ENCODE peak calls at places on chromosome 15, in seven cellular contexts. Y, N, W, B, T, P and K are unnamed samples. For H3K4me1 and H3K27me3, the result is how much of the 10 kb centered on the place peaks cover.

GRCh38 chr15:43134157-43134637 is 811 bp downstream of the TMEM62 start:
- DNase-seq in P (no peak), T (no peak), Y (no peak), W (no peak), B (no peak), N (no peak), K (no peak)

GRCh38 chr15:87764461-87765236 is 491.9 kb downstream of the NTRK3 start:
- DNase-seq in B (no peak), P (no peak), T (no peak), Y (peak), N (no peak), W (no peak), K (no peak)

GRCh38 chr15:61831505-61831921 is 228.7 kb downstream of the VPS13C start:
- DNase-seq in W (no peak), T (no peak), B (no peak), P (no peak), N (no peak), Y (no peak), K (no peak)

GRCh38 chr15:57227899-57228298 is 148.4 kb upstream of the CGNL1 start:
- DNase-seq in N (no peak), P (no peak), Y (peak), W (no peak), T (no peak), B (no peak), K (no peak)

GRCh38 chr15:71888797-71889196 is 78.4 kb downstream of the NR2E3 start:
- DNase-seq in N (no peak), B (no peak), P (no peak), W (no peak), T (no peak), Y (no peak), K (no peak)

GRCh38 chr15:31084176-31084575 is 17.3 kb downstream of the TRPM1 start:
- DNase-seq in T (no peak), B (no peak), W (no peak), P (no peak), N (no peak), Y (no peak), K (no peak)

GRCh38 chr15:47725924-47726323 is 8.6 kb downstream of the SEMA6D start:
- DNase-seq in T (no peak), B (no peak), P (no peak), N (no peak), Y (no peak), W (no peak), K (peak)

GRCh38 chr15:49712846-49713450 is 92.1 kb downstream of the DTWD1 start:
- DNase-seq in Y (no peak), P (no peak), T (no peak), N (no peak), W (no peak), B (no peak), K (no peak)

GRCh38 chr15:82048809-82049208 is 3.0 kb upstream of the MEX3B start:
- DNase-seq in T (no peak), Y (no peak), P (no peak), B (no peak), N (no peak), W (no peak), K (no peak)

GRCh38 chr15:34241376-34242350 is 16.8 kb downstream of the EMC4 start:
- DNase-seq in Y (peak), W (no peak), N (no peak), T (no peak), B (no peak), P (no peak), K (no peak)

GRCh38 chr15:72141171-72142084 is 23.2 kb downstream of the SENP8 start:
- DNase-seq in W (no peak), N (no peak), T (no peak), P (no peak), B (peak), Y (no peak), K (no peak)

GRCh38 chr15:56934269-56934668 is 15.8 kb downstream of the TCF12 start:
- DNase-seq in W (no peak), B (no peak), P (no peak), T (no peak), Y (peak), N (no peak), K (no peak)

GRCh38 chr15:45441686-45442085 is 63.3 kb upstream of the GATM start:
- DNase-seq in B (no peak), Y (no peak), T (peak), P (no peak), N (no peak), W (peak), K (no peak)

GRCh38 chr15:40440300-40441011 is at the start of gene BAHD1:
- DNase-seq in Y (peak), W (peak), P (peak), T (peak), N (peak), B (peak), K (peak)

GRCh38 chr15:83775738-83776137 is 121.8 kb downstream of the ADAMTSL3 start:
- DNase-seq in P (no peak), Y (no peak), T (no peak), B (no peak), W (no peak), N (no peak), K (no peak)

GRCh38 chr15:48411971-48412591 is 80.9 kb downstream of the DUT start:
- DNase-seq in B (no peak), P (no peak), W (no peak), T (no peak), Y (no peak), N (no peak), K (no peak)

GRCh38 chr15:65414841-65415621 is 7.7 kb downstream of the IGDCC4 start:
- DNase-seq in T (peak), N (no peak), Y (peak), P (no peak), W (no peak), B (no peak), K (no peak)

GRCh38 chr15:48695835-48696573 is 50.5 kb upstream of the FBN1 start:
- DNase-seq in W (no peak), P (no peak), N (no peak), B (no peak), T (no peak), Y (no peak), K (no peak)

GRCh38 chr15:85689729-85690128 is 105.0 kb downstream of the KLHL25 start:
- DNase-seq in P (peak), Y (peak), B (peak), W (no peak), N (no peak), T (peak), K (no peak)

GRCh38 chr15:61415617-61416120 is 186.6 kb upstream of the RORA start:
- DNase-seq in Y (no peak), T (no peak), B (no peak), W (no peak), P (no peak), N (no peak), K (no peak)

GRCh38 chr15:76337739-76338554 is 1.4 kb downstream of the ISL2 start:
- DNase-seq in B (no peak), Y (no peak), T (no peak), W (no peak), N (no peak), P (no peak), K (no peak)

GRCh38 chr15:88878720-88879184 is 16.6 kb downstream of the HAPLN3 start:
- DNase-seq in B (no peak), N (no peak), T (peak), W (no peak), P (peak), Y (peak), K (no peak)

GRCh38 chr15:82548700-82549099 is 8.4 kb upstream of the RPS17 start:
- DNase-seq in T (no peak), Y (peak), P (no peak), W (no peak), N (no peak), B (no peak), K (no peak)

GRCh38 chr15:80615783-80616391 is 79.2 kb upstream of the ABHD17C start:
- DNase-seq in B (peak), P (peak), W (peak), Y (peak), T (peak), N (no peak), K (peak)

GRCh38 chr15:62457100-62457499 is 292.0 kb upstream of the C2CD4B start:
- DNase-seq in P (no peak), Y (no peak), W (no peak), B (no peak), T (no peak), N (no peak), K (no peak)

GRCh38 chr15:101472033-101472432 is 17.5 kb downstream of the PCSK6 start:
- DNase-seq in P (no peak), T (peak), Y (no peak), W (no peak), B (no peak), N (no peak), K (no peak)

GRCh38 chr15:45112592-45113379 is 1.2 kb downstream of the DUOX2 start:
- DNase-seq in W (no peak), B (no peak), Y (no peak), P (no peak), T (no peak), N (peak), K (no peak)

GRCh38 chr15:42549782-42550392 is 1.2 kb downstream of the HAUS2 start:
- DNase-seq in N (no peak), T (no peak), P (no peak), B (no peak), W (no peak), Y (no peak), K (no peak)

GRCh38 chr15:40282144-40282869 is 557 bp downstream of the ANKRD63 start:
- DNase-seq in T (peak), B (peak), W (peak), P (no peak), N (no peak), Y (no peak), K (no peak)

GRCh38 chr15:40353697-40354096 is 2.9 kb downstream of the PHGR1 start:
- DNase-seq in B (no peak), N (no peak), Y (no peak), P (no peak), T (no peak), W (peak), K (peak)

GRCh38 chr15:97748576-97748975 is 211.9 kb upstream of the ARRDC4 start:
- DNase-seq in B (no peak), N (no peak), Y (no peak), W (no peak), P (no peak), T (no peak), K (no peak)

GRCh38 chr15:100873029-100873677 is 6.5 kb upstream of the ALDH1A3 start:
- DNase-seq in Y (peak), N (no peak), B (peak), T (peak), P (peak), W (peak), K (peak)

GRCh38 chr15:94027571-94027970 is 203.8 kb upstream of the MCTP2 start:
- DNase-seq in Y (no peak), N (no peak), P (no peak), W (no peak), B (no peak), T (no peak), K (no peak)

GRCh38 chr15:48537277-48538113 is 108.0 kb downstream of the FBN1 start:
- DNase-seq in Y (peak), B (no peak), W (no peak), T (no peak), N (no peak), P (no peak), K (no peak)

DNA sequence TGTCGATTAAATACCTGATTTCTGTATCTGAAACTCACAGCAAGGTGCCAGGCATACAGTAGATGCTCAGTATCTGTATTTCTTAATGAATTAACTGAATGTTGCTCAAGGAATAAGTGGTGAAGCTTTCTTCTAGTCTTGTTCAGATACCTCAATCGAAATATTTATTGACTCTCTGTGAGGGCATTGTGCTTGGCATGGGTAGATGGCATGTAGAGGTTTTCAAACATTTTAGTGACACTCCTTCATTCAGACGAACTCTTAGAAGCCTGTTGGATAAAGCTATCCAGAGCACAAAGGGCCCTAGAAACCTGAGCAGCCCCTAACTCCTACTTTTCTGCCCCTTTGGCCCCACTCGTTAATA is 369 bp upstream of the SNX1 start:
- DNase-seq in W (no peak), T (no peak), P (no peak), B (no peak), N (no peak), Y (no peak), K (no peak)
- H3K4me1 ChIP-seq in W (under half), T (under half), P (half or more), B (under half), N (under half), Y (under half), K (under half)

DNA sequence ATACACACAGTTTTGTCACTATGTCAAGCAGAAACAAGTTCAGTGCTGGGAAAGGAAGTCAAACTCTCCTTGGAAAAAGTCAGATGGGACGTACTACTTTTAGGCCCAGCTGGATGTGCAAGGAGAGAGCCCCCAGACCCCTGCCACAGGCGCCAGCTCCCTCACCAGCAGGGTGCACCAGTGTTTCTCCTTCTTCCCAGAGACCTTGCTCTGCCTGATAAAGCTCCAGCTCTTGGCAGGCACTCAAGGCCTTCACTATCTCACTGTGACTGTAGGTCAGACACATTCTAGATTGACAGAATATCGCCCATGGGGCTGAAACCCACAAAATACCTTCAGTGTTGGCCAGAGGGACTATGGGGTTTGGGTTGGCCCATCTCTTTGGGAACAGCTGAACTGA is 54.8 kb upstream of the CHRNB4 start:
- DNase-seq in B (no peak), W (peak), N (no peak), Y (no peak), T (peak), P (peak), K (peak)
- H3K27me3 ChIP-seq in B (under half), W (under half), N (under half), Y (under half), T (under half), P (under half), K (under half)

DNA sequence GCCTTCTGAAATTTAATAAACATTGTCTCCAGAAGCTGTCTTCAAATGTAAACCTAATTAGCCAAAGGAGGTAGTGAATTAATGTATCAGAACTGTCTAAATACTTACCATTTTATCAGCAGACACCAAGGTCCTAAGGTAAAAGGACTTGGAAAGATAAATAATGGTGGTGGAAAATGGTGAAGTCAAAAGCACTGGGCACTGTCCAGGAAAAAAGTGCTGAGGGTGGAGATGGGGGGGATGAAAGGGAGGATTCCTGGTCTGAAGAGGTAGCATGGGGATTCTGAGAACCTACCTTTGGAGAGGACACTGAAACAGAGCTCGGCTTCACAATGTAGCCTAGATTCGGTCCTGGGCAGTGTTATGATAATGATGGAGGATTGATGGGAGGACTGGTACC is 149.0 kb upstream of the DPH6 start:
- DNase-seq in B (no peak), T (no peak), W (no peak), N (no peak), P (no peak), Y (no peak), K (no peak)
- H3K4me1 ChIP-seq in B (under half), T (under half), W (under half), N (under half), P (under half), Y (under half), K (half or more)

GRCh38 chr15:74192751-74193150 is 9.8 kb downstream of the STRA6 start:
- DNase-seq in N (no peak), W (no peak), B (no peak), Y (no peak), T (no peak), P (no peak), K (no peak)

GRCh38 chr15:74191798-74192197 is 10.8 kb downstream of the STRA6 start:
- DNase-seq in W (no peak), B (no peak), T (no peak), N (no peak), Y (no peak), P (no peak), K (peak)

GRCh38 chr15:74185949-74186348 is 12.4 kb downstream of the ISLR start:
- DNase-seq in T (no peak), B (no peak), W (no peak), P (no peak), Y (no peak), N (no peak), K (no peak)

GRCh38 chr15:74184582-74185091 is 11.1 kb downstream of the ISLR start:
- DNase-seq in Y (no peak), N (peak), B (no peak), W (no peak), P (no peak), T (no peak), K (no peak)

DNA sequence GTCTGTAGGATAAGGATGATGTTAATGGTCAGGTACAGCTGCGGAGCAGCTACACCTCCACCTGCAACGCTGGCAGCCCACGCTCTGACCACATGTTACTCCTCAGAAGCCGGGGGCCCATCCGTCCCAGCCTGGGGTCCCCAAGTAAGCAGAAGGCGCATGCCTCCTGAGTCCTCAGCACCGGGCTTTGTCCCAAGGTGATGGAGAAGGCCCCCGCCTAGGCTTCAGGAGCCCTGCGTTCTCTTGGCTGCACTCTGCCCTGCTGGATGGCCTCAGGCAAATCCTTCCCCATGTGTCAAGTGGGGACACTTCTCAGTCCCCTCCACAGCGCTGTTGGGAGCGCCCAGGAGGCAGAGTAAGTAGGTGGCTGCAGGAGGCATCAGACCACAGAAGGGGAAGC is 14.4 kb downstream of the STRA6 start:
- DNase-seq in Y (no peak), T (no peak), W (no peak), B (no peak), N (no peak), P (no peak), K (no peak)
- H3K27me3 ChIP-seq in Y (under half), T (under half), W (under half), B (under half), N (under half), P (under half), K (under half)

GRCh38 chr15:70492240-70493177 is 270.8 kb downstream of the UACA start:
- DNase-seq in Y (peak), W (no peak), B (peak), T (no peak), P (peak), N (no peak), K (peak)

GRCh38 chr15:70494529-70494860 is 268.9 kb downstream of the UACA start:
- DNase-seq in B (no peak), W (no peak), N (no peak), T (no peak), Y (no peak), P (no peak), K (peak)

GRCh38 chr15:70493787-70494514 is 269.4 kb downstream of the UACA start:
- DNase-seq in P (no peak), T (no peak), N (no peak), W (no peak), Y (peak), B (no peak), K (no peak)

GRCh38 chr15:70494861-70495571 is 268.3 kb downstream of the UACA start:
- DNase-seq in B (no peak), W (no peak), T (no peak), P (no peak), N (no peak), Y (peak), K (no peak)

GRCh38 chr15:70493376-70493775 is 270.0 kb downstream of the UACA start:
- DNase-seq in W (no peak), T (no peak), Y (no peak), P (no peak), B (no peak), N (no peak), K (peak)
- H3K4me1 ChIP-seq in W (under half), T (under half), Y (under half), P (under half), B (under half), N (under half), K (under half)

DNA sequence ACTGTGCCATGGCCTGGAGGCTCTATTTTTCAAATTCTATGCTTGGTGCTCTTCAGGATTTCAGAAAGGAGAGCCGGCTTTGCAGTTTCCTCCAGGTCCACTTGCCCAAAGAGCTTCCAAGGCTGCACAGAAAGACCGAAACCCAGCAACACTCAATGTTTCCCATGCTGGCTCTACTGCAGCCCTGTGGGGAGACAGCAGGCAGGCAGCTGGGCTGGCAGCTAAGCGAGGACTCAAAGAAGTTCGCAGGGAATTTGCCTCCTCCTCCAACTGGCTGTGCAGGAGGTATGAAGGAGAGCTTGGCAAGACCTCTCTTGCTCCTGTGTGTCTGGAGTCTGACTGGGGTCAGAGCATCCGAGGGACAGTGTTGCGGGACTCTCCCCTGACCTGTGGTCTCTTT is 17.4 kb upstream of the ITGA11 start:
- DNase-seq in P (no peak), N (no peak), T (no peak), W (no peak), Y (no peak), B (no peak), K (no peak)
- H3K27me3 ChIP-seq in P (under half), N (under half), T (under half), W (under half), Y (under half), B (under half), K (under half)

GRCh38 chr15:58441376-58442070 is 9.7 kb downstream of the LIPC start:
- DNase-seq in Y (peak), P (no peak), W (peak), B (no peak), N (no peak), T (no peak), K (no peak)
- H3K4me1 ChIP-seq in Y (under half), P (under half), W (under half), B (under half), N (under half), T (under half), K (under half)

GRCh38 chr15:26971303-26972018 is 480 bp downstream of the GABRG3 start:
- DNase-seq in N (no peak), Y (no peak), T (no peak), W (no peak), B (no peak), P (no peak), K (no peak)
- H3K27me3 ChIP-seq in N (under half), Y (under half), T (under half), W (under half), B (under half), P (under half), K (under half)

GRCh38 chr15:58462547-58462946 is 30.8 kb downstream of the LIPC start:
- DNase-seq in T (no peak), P (no peak), B (no peak), W (no peak), Y (no peak), N (no peak), K (no peak)
- H3K4me1 ChIP-seq in T (under half), P (under half), B (under half), W (under half), Y (under half), N (under half), K (under half)